ENCODE peak calls at places on chromosome 14, in four cellular contexts. U is HepG2, H is GM12878, F is K562. G is an unnamed sample.

GRCh38 chr14:103008768-103009342 is 48.5 kb downstream of the CDC42BPB start:
- DNase-seq in U (no peak), H (no peak), F (no peak), G (no peak)

GRCh38 chr14:96923003-96923402 is 125.8 kb downstream of the VRK1 start:
- DNase-seq in U (no peak), H (no peak), F (no peak), G (no peak)

GRCh38 chr14:100119251-100119650 is 40.2 kb downstream of the DEGS2 start:
- DNase-seq in U (no peak), H (no peak), F (no peak), G (no peak)

GRCh38 chr14:65958664-65959562 is 527.3 kb upstream of the CCDC196 start:
- DNase-seq in U (peak; percentile 16), H (no peak), F (peak; percentile 30), G (peak; percentile 39)

GRCh38 chr14:93045965-93046695 is 69.6 kb downstream of the ITPK1 start:
- DNase-seq in U (no peak), H (no peak), F (peak; percentile 75), G (no peak)

GRCh38 chr14:23114120-23114458 is 5.0 kb downstream of the CEBPE start:
- DNase-seq in U (no peak), H (no peak), F (no peak), G (no peak)

GRCh38 chr14:72716471-72716870 is 177.4 kb downstream of the DPF3 start:
- DNase-seq in U (no peak), H (no peak), F (no peak), G (no peak)

GRCh38 chr14:100106661-100107112 is 41.5 kb downstream of the EVL start:
- DNase-seq in U (no peak), H (no peak), F (no peak), G (no peak)

GRCh38 chr14:93946506-93947170 is 19.5 kb downstream of the FAM181A start:
- DNase-seq in U (no peak), H (no peak), F (no peak), G (no peak)

GRCh38 chr14:36747411-36748184 is 85.9 kb downstream of the PAX9 start:
- DNase-seq in U (peak; percentile 44), H (no peak), F (peak; percentile 10), G (peak; percentile 54)

GRCh38 chr14:50831704-50832130 is 755 bp upstream of the NIN start:
- DNase-seq in U (no peak), H (no peak), F (peak; percentile 13), G (no peak)

GRCh38 chr14:99774526-99775307 is 18.5 kb upstream of the EML1 start:
- DNase-seq in U (no peak), H (no peak), F (no peak), G (no peak)

GRCh38 chr14:51041117-51041531 is 53.8 kb downstream of the TRIM9 start:
- DNase-seq in U (no peak), H (no peak), F (no peak), G (no peak)

GRCh38 chr14:99982449-99983250 is 82.6 kb upstream of the EVL start:
- DNase-seq in U (peak; percentile 39), H (peak; percentile 33), F (peak; percentile 75), G (peak; percentile 66)

GRCh38 chr14:22648506-22648905 is 4.4 kb upstream of the OR6J1 start:
- DNase-seq in U (no peak), H (no peak), F (no peak), G (no peak)

GRCh38 chr14:104844306-104845032 is 20.6 kb upstream of the CEP170B start:
- DNase-seq in U (no peak), H (no peak), F (no peak), G (no peak)
- TF ChIP-seq TARDBP in U (no peak), H (no peak), F (no peak), G (no peak)

GRCh38 chr14:76564471-76565119 is 188.7 kb downstream of the ESRRB start:
- DNase-seq in U (no peak), H (no peak), F (peak; percentile 18), G (no peak)
- TF ChIP-seq FOXK2 in U (no peak), H (no peak), F (no peak), G (no peak)

DNA sequence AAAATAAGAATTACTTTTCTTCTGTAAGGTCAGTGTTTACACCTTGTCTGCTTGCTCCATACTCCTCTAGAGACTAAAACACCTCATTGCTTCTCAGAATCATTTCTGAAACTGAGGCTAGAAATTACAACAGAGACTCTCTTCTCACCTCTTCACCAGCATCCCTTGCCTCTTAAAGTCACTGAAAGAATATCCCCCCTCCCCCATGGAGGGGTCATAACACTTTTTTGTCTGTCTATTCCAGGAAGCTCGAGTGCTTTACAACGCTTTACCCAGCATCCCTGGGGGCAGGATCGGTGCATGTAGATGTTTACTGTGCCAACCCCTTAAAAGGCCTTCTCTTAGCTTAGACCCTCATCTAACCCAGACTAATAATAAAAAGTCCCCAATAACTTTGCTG is 29.0 kb downstream of the PRKCH start:
- DNase-seq in U (no peak), H (no peak), F (no peak), G (no peak)
- TF ChIP-seq TARDBP in U (no peak), H (no peak), F (no peak), G (no peak)

GRCh38 chr14:81927069-81927468 is 393.4 kb upstream of the SEL1L start:
- DNase-seq in U (no peak), H (no peak), F (no peak), G (no peak)
- TF ChIP-seq FOXK2 in U (no peak), H (no peak), F (no peak), G (no peak)

DNA sequence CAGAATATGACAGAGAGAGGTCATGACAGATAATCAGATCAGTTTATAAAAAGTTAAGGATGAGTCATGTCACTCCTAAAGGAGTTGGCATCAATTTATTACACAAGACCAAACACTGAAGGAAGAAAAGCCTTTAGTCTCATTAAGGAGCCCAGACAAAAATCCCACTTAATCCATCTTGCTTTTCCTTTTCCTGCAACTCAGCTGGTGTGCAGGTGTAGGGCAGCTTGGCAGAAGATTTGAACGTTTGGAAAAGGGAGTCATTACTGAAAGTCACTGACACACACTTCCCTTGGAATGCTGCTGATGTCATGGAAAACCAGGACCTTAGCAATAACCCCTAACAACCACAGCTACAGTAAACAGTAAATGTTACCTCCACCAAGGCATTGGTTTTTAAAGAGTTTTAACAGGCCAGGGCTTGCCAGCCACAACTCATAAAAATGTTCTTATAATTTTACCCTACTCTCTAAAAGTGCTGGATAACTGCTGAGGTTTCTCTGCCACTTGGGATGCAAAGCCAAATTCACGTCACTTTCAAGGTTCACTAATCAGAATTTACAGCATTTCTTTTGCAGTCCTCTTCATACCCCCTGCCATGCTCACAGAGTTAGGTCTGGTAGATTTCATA is 320.6 kb downstream of the RAD51B start:
- DNase-seq in U (peak; percentile 64), H (no peak), F (no peak), G (peak; percentile 56)
- TF ChIP-seq TARDBP in U (no peak), H (no peak), F (no peak), G (no peak)

G was measured in HEK293T.